ENCODE peak calls at places on chromosomes 11 and 22, in four cellular contexts. B is left ventricle myocardium inferior, F is astrocyte, V is transverse colon. P is an unnamed sample.

GRCh38 chr11:92180226-92180625 is 44.4 kb upstream of the FAT3 start:
- DNase-seq in B (no peak), F (peak), V (no peak), P (no peak)

GRCh38 chr11:44484211-44484610 is 81.3 kb upstream of the CD82 start:
- DNase-seq in B (no peak), F (no peak), V (no peak), P (no peak)

GRCh38 chr11:117037279-117037951 is 60.8 kb downstream of the SIK3 start:
- DNase-seq in B (no peak), F (peak), V (no peak), P (no peak)

GRCh38 chr11:3227568-3228444 is 4.4 kb downstream of the MRGPRE start:
- DNase-seq in B (no peak), F (no peak), V (no peak), P (no peak)

GRCh38 chr22:40620464-40621046 is 16.0 kb downstream of the MRTFA start:
- DNase-seq in B (no peak), F (peak), V (no peak), P (no peak)

GRCh38 chr11:73141031-73141308 is 1.1 kb downstream of the FCHSD2 start:
- DNase-seq in B (peak), F (no peak), V (no peak), P (no peak)

GRCh38 chr11:67313125-67313890 is 10.0 kb downstream of the SSH3 start:
- DNase-seq in B (no peak), F (no peak), V (no peak), P (no peak)

GRCh38 chr11:117391181-117391580 is 63.5 kb downstream of the CEP164 start:
- DNase-seq in B (no peak), F (no peak), V (no peak), P (no peak)

GRCh38 chr22:49241174-49241851 is 586.4 kb downstream of the BRD1 start:
- DNase-seq in B (no peak), F (no peak), V (no peak), P (no peak)

GRCh38 chr11:113240790-113241189 is 73.6 kb upstream of the TTC12 start:
- DNase-seq in B (no peak), F (no peak), V (no peak), P (no peak)
- H3K27ac ChIP-seq in B (no peak), F (no peak), V (no peak), P (no peak)

GRCh38 chr11:121426476-121427454 is 25.3 kb upstream of the SORL1 start:
- DNase-seq in B (peak), F (no peak), V (peak), P (no peak)
- TF ChIP-seq CTCF in B (peak), F (no peak), V (no peak), P (no peak)

GRCh38 chr11:86537541-86538222 is 134.7 kb downstream of the ME3 start:
- DNase-seq in B (no peak), F (no peak), V (no peak), P (no peak)
- H3K27ac ChIP-seq in B (no peak), F (no peak), V (no peak), P (no peak)

GRCh38 chr22:23891726-23892125 is 2.5 kb upstream of the MIF start:
- DNase-seq in B (no peak), F (no peak), V (no peak), P (no peak)

GRCh38 chr22:23892130-23892529 is 2.1 kb upstream of the MIF start:
- DNase-seq in B (no peak), F (no peak), V (no peak), P (no peak)

GRCh38 chr22:23892626-23893445 is 1.3 kb upstream of the MIF start:
- DNase-seq in B (no peak), F (no peak), V (no peak), P (no peak)

GRCh38 chr22:23889620-23890019 is 4.6 kb upstream of the MIF start:
- DNase-seq in B (peak), F (no peak), V (no peak), P (no peak)

DNA sequence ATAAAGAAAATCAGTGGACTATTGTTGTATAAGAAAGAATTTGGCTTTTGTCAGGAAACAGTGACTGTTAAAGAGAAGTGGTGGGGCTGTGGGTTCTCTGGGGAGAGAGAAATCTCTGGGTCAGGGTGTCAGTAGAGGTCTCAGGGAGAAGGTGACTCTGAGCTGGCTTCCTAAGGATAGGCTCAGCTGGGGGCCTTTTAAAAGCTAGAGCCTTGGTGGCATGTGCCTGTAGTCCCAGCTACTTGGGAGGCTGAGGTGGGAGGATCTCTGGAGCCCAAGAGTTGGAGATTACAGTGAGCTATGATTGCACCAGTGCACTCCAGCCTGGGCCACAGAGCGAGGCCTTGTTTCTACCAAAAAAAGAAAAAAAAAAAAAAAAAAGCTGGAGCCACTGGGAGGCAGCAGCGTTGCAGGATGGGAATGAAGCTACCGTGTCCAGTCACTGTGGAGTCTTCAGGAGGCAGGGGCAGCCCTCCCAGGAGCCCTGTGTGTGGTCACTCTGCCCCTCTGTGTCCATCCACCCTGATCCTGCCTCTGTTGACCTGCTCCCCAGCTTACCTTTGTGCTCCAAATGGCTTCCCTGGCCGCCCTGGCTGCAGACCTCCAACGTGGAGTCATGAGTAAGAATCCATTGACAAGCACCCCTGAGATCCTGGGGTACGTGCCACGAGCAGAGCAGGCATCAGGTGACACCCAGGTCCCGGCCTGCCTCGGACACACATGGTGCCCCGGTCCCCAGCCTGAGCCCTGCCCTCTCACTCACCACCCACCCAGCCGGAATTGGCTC is 5.4 kb upstream of the MIF start:
- DNase-seq in B (no peak), F (no peak), V (no peak), P (no peak)
- TF ChIP-seq CTCF in B (no peak), F (peak), V (no peak), P (peak)

DNA sequence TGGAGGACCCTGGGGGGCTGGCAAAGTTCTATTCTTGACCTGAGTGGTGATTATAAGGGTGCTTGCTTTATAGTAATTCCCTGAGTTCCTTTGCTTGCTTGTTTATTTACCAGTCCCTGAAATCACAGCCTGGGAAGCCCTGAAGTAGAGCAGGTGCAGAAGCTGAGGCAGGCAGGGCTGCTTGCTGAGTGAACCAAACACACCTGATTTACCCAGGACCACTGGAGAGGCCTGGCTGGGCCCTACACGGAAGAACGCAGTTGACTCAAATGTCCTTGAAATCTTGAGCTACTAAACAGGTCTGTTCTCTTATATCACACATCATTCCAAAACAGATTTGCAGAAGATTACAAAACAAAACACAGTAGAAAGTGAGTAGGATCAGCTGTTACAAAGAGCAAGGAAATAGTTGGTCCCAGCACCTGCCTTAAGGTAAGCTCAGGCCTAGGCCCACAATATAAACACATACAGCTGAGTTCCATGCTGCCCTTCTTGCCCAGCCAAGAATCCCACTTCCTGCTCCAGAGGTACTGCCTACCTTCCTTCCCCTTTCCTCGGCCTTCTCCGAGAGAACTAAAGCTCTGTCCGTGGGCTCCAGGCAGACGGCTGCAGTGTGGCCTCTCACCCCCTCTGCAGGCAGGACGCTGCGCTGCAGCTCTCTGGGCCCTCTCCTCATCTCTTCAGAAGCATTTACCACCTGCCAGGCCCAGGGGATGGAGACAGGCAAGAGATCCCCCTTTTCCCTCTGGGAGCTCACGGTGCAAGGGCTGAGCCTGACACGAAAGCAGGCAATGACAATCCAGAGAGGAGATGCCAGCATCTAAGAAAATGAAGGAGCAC is 46.1 kb upstream of the SCUBE2 start:
- DNase-seq in B (peak), F (peak), V (peak), P (peak)
- H3K27ac ChIP-seq in B (peak), F (no peak), V (no peak), P (no peak)

GRCh38 chr11:121446752-121447156 is 5.4 kb upstream of the SORL1 start:
- DNase-seq in B (no peak), F (peak), V (no peak), P (peak)
- TF ChIP-seq CTCF in B (no peak), F (peak), V (no peak), P (peak)

GRCh38 chr11:69310934-69311766 is 17.2 kb downstream of the MYEOV start:
- DNase-seq in B (no peak), F (no peak), V (no peak), P (no peak)

GRCh38 chr11:69310351-69310750 is 16.4 kb downstream of the MYEOV start:
- DNase-seq in B (no peak), F (no peak), V (no peak), P (no peak)

GRCh38 chr11:69309800-69310280 is 15.9 kb downstream of the MYEOV start:
- DNase-seq in B (no peak), F (no peak), V (no peak), P (no peak)

GRCh38 chr11:69312418-69313399 is 18.8 kb downstream of the MYEOV start:
- DNase-seq in B (peak), F (no peak), V (no peak), P (no peak)

GRCh38 chr11:69311767-69312385 is 17.9 kb downstream of the MYEOV start:
- DNase-seq in B (no peak), F (no peak), V (no peak), P (no peak)
- H3K27ac ChIP-seq in B (peak), F (no peak), V (no peak), P (no peak)

DNA sequence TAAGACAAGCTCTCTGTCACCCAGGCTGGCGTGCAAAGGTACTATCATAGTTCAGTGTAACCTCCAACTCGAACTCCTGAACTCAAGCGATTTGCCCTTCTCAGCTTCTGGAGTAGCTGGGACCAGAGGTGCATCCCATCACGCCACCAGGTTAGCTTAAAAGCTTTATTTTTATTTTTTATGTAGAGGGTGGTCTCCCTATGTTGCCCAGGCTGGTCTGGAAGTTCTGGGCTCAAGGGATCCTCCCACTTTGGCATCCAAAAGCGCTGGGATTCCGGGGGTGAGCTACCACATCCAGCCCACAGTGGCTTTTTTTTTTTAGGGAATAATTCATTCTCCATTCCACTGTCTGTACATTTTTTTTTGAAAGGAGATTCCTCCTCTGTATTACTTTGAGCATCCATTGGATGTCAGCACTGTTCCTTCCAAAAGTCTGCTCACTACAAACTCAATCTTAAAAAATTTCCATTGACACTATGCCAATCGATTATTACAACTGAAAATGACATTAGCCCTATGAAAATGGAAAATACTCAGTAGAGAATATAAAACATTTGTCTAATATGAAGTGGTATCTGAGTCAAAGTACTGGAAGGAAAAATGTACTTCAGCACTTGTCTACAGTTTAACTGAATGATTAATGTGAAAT is 1.3 kb upstream of the LPXN start:
- DNase-seq in B (no peak), F (peak), V (no peak), P (no peak)
- TF ChIP-seq CTCF in B (peak), F (peak), V (peak), P (peak)